ENCODE peak calls at places on chromosome 14, in six cellular contexts. V is Right ventricle myocardium superior; R is T-helper 2 cell; O is ACHN; B is amniotic stem cell; A is activated CD4-positive, alpha-beta T cell treated with anti-CD3 and anti-CD28 coated beads for 24 hours. T is an unnamed sample.

GRCh38 chr14:24052656-24053547 is 1.1 kb downstream of the CARMIL3 start:
- DNase-seq in V (no peak), R (peak), O (no peak), B (no peak), A (peak), T (no peak)

GRCh38 chr14:37924622-37925021 is 283.1 kb upstream of the SSTR1 start:
- DNase-seq in V (no peak), R (no peak), O (no peak), B (no peak), A (no peak), T (no peak)

GRCh38 chr14:100115726-100116125 is 43.7 kb downstream of the DEGS2 start:
- DNase-seq in V (no peak), R (no peak), O (no peak), B (no peak), A (no peak), T (no peak)

GRCh38 chr14:91163316-91163715 is 49.4 kb downstream of the DGLUCY start:
- DNase-seq in V (peak), R (no peak), O (no peak), B (no peak), A (no peak), T (no peak)

GRCh38 chr14:102279688-102280348 is 25.1 kb downstream of the MOK start:
- DNase-seq in V (no peak), R (no peak), O (peak), B (peak), A (no peak), T (no peak)

GRCh38 chr14:50501642-50502041 is 30.7 kb downstream of the MAP4K5 start:
- DNase-seq in V (no peak), R (no peak), O (peak), B (no peak), A (no peak), T (no peak)

GRCh38 chr14:64401923-64402322 is 13.8 kb downstream of the MTHFD1 start:
- DNase-seq in V (no peak), R (no peak), O (no peak), B (no peak), A (no peak), T (no peak)

GRCh38 chr14:68466491-68466977 is 326.3 kb downstream of the ZFP36L1 start:
- DNase-seq in V (no peak), R (no peak), O (peak), B (peak), A (no peak), T (no peak)

GRCh38 chr14:95533822-95534221 is 1.0 kb upstream of the GLRX5 start:
- DNase-seq in V (peak), R (no peak), O (no peak), B (no peak), A (no peak), T (no peak)

GRCh38 chr14:91331761-91332447 is 85.7 kb downstream of the CCDC88C start:
- DNase-seq in V (peak), R (no peak), O (no peak), B (no peak), A (no peak), T (no peak)

GRCh38 chr14:61111145-61112130 is 130.4 kb downstream of the SLC38A6 start:
- DNase-seq in V (no peak), R (no peak), O (no peak), B (no peak), A (no peak), T (no peak)

GRCh38 chr14:62289471-62289870 is 527.3 kb downstream of the SNAPC1 start:
- DNase-seq in V (no peak), R (no peak), O (no peak), B (no peak), A (no peak), T (no peak)

GRCh38 chr14:61148742-61149350 is 132.3 kb downstream of the TMEM30B start:
- DNase-seq in V (no peak), R (no peak), O (no peak), B (no peak), A (no peak), T (no peak)

GRCh38 chr14:100605706-100606686 is 18.8 kb upstream of the BEGAIN start:
- DNase-seq in V (peak), R (no peak), O (no peak), B (no peak), A (no peak), T (no peak)

GRCh38 chr14:89249296-89249565 is 167.8 kb downstream of the FOXN3 start:
- DNase-seq in V (no peak), R (no peak), O (peak), B (no peak), A (no peak), T (no peak)

GRCh38 chr14:64110832-64111231 is 183.3 kb downstream of the ESR2 start:
- DNase-seq in V (no peak), R (no peak), O (no peak), B (no peak), A (no peak), T (no peak)

GRCh38 chr14:71532790-71533189 is 399.4 kb upstream of the RGS6 start:
- DNase-seq in V (no peak), R (no peak), O (no peak), B (no peak), A (no peak), T (no peak)

GRCh38 chr14:98907981-98908544 is 363.9 kb downstream of the BCL11B start:
- DNase-seq in V (no peak), R (no peak), O (no peak), B (no peak), A (no peak), T (no peak)

GRCh38 chr14:54322668-54323380 is 74.0 kb upstream of the CDKN3 start:
- DNase-seq in V (peak), R (no peak), O (no peak), B (no peak), A (no peak), T (no peak)

GRCh38 chr14:64082837-64083236 is 211.3 kb downstream of the ESR2 start:
- DNase-seq in V (no peak), R (no peak), O (no peak), B (no peak), A (no peak), T (no peak)

GRCh38 chr14:104876251-104876699 is 11.2 kb downstream of the CEP170B start:
- DNase-seq in V (peak), R (no peak), O (peak), B (no peak), A (no peak), T (peak)

GRCh38 chr14:96626121-96626768 is 124.1 kb downstream of the PAPOLA start:
- DNase-seq in V (no peak), R (no peak), O (no peak), B (no peak), A (no peak), T (no peak)

GRCh38 chr14:104580961-104581360 is 1.4 kb downstream of the C14orf180 start:
- DNase-seq in V (peak), R (no peak), O (no peak), B (no peak), A (no peak), T (no peak)